ENCODE peak calls at places on chromosomes 13 and 19, in five cellular contexts. S is NAMALWA; L is fibroblast of the conjunctiva; Z is neural crest cell; N is naive thymus-derived CD4-positive, alpha-beta T cell. R is an unnamed sample.

GRCh38 chr13:110944121-110944967 is 29.5 kb upstream of the ANKRD10 start:
- DNase-seq in S (peak), L (peak), Z (no peak), N (no peak), R (peak)

GRCh38 chr13:49669735-49670309 is 21.5 kb downstream of the EBPL start:
- DNase-seq in S (peak), L (peak), Z (peak), N (peak), R (peak)

GRCh38 chr19:55088543-55089265 is 13.0 kb downstream of the EPS8L1 start:
- DNase-seq in S (peak), L (peak), Z (peak), N (peak), R (peak)

GRCh38 chr13:42594577-42595571 is 20.9 kb downstream of the TNFSF11 start:
- DNase-seq in S (peak), L (peak), Z (peak), N (peak), R (peak)

GRCh38 chr19:1425102-1425842 is 12.9 kb upstream of the RPS15 start:
- DNase-seq in S (no peak), L (no peak), Z (no peak), N (no peak), R (no peak)

GRCh38 chr19:58154287-58154678 is 3.7 kb upstream of the ZNF329 start:
- DNase-seq in S (no peak), L (peak), Z (peak), N (no peak), R (no peak)

GRCh38 chr19:49512970-49513745 is 697 bp downstream of the FCGRT start:
- DNase-seq in S (peak), L (no peak), Z (no peak), N (no peak), R (no peak)

GRCh38 chr19:55355213-55355821 is 798 bp upstream of the COX6B2 start:
- DNase-seq in S (no peak), L (no peak), Z (no peak), N (no peak), R (no peak)

GRCh38 chr13:74258951-74259350 is 124.7 kb upstream of the KLF12 start:
- DNase-seq in S (no peak), L (no peak), Z (no peak), N (no peak), R (no peak)

GRCh38 chr19:48501961-48502719 is 9.5 kb downstream of the LMTK3 start:
- DNase-seq in S (peak), L (no peak), Z (no peak), N (peak), R (no peak)

GRCh38 chr13:100098445-100099116 is 9.7 kb downstream of the PCCA start:
- DNase-seq in S (no peak), L (no peak), Z (no peak), N (no peak), R (no peak)

GRCh38 chr13:110922506-110922905 is 7.6 kb upstream of the ANKRD10 start:
- DNase-seq in S (no peak), L (no peak), Z (no peak), N (no peak), R (no peak)

GRCh38 chr13:80473695-80474094 is 132.8 kb upstream of the SPRY2 start:
- DNase-seq in S (no peak), L (peak), Z (no peak), N (no peak), R (no peak)

GRCh38 chr13:94860981-94861407 is 148.6 kb upstream of the SOX21 start:
- DNase-seq in S (peak), L (no peak), Z (no peak), N (peak), R (no peak)

GRCh38 chr19:32012886-32013635 is 332.3 kb upstream of the ZNF507 start:
- DNase-seq in S (no peak), L (no peak), Z (no peak), N (no peak), R (no peak)

GRCh38 chr13:44243198-44243852 is 130.3 kb upstream of the SERP2 start:
- DNase-seq in S (peak), L (no peak), Z (peak), N (no peak), R (no peak)

GRCh38 chr13:97977376-97977705 is 23.9 kb downstream of the IPO5 start:
- DNase-seq in S (peak), L (no peak), Z (no peak), N (no peak), R (no peak)

GRCh38 chr19:17505218-17505617 is 6.2 kb upstream of the PGLS start:
- DNase-seq in S (no peak), L (no peak), Z (no peak), N (no peak), R (no peak)

GRCh38 chr19:30482956-30483355 is 110.8 kb downstream of the ZNF536 start:
- DNase-seq in S (no peak), L (no peak), Z (no peak), N (no peak), R (no peak)

GRCh38 chr13:112101360-112101930 is 34.5 kb downstream of the SOX1 start:
- DNase-seq in S (no peak), L (no peak), Z (no peak), N (no peak), R (no peak)

GRCh38 chr13:24276310-24276709 is 33.1 kb upstream of the C1QTNF9 start:
- DNase-seq in S (peak), L (no peak), Z (no peak), N (peak), R (no peak)

GRCh38 chr13:113110048-113110851 is 4.7 kb downstream of the F7 start:
- DNase-seq in S (no peak), L (no peak), Z (no peak), N (no peak), R (no peak)

GRCh38 chr19:38977445-38978314 is 2.1 kb upstream of the FBXO17 start:
- DNase-seq in S (no peak), L (no peak), Z (no peak), N (no peak), R (no peak)

GRCh38 chr13:44249439-44249838 is 124.2 kb upstream of the SERP2 start:
- DNase-seq in S (no peak), L (peak), Z (no peak), N (no peak), R (peak)

GRCh38 chr19:31220540-31220939 is 128.7 kb downstream of the TSHZ3 start:
- DNase-seq in S (peak), L (no peak), Z (no peak), N (peak), R (no peak)

GRCh38 chr19:40341601-40342482 is 6.4 kb downstream of the C19orf47 start:
- DNase-seq in S (no peak), L (no peak), Z (no peak), N (no peak), R (no peak)

GRCh38 chr13:109743706-109744453 is 42.5 kb downstream of the IRS2 start:
- DNase-seq in S (peak), L (peak), Z (no peak), N (no peak), R (peak)

GRCh38 chr19:10863107-10863700 is 8.1 kb upstream of the CARM1 start:
- DNase-seq in S (no peak), L (no peak), Z (no peak), N (no peak), R (no peak)

GRCh38 chr19:48529156-48529555 is 17.5 kb upstream of the LMTK3 start:
- DNase-seq in S (no peak), L (no peak), Z (no peak), N (no peak), R (no peak)

GRCh38 chr19:41998246-41999020 is 4.4 kb upstream of the ATP1A3 start:
- DNase-seq in S (peak), L (no peak), Z (peak), N (no peak), R (no peak)

GRCh38 chr13:90047600-90047999 is 1299.9 kb upstream of the MIR17HG start:
- DNase-seq in S (no peak), L (no peak), Z (no peak), N (no peak), R (no peak)

GRCh38 chr19:48553676-48554384 is 1.9 kb downstream of the SULT2B1 start:
- DNase-seq in S (no peak), L (no peak), Z (no peak), N (no peak), R (no peak)

GRCh38 chr19:45955905-45956608 is 17.6 kb downstream of the NOVA2 start:
- DNase-seq in S (no peak), L (no peak), Z (peak), N (no peak), R (no peak)

GRCh38 chr13:93455881-93456280 is 229.3 kb downstream of the GPC6 start:
- DNase-seq in S (no peak), L (no peak), Z (no peak), N (no peak), R (no peak)